ENCODE peak calls at places on chromosome 18, in ten cellular contexts. I is myocyte; Y is iPS-NIHi11; W is activated CD4-positive, alpha-beta T cell treated with anti-CD3 and anti-CD28 coated beads, Interleukin-2, amount 10 ng/mL, durations not matched to agents 24 days and 14 days; E is COR-L47; F is dorsolateral prefrontal cortex; B is left ventricle myocardium inferior; Q is stimulated activated CD4-positive, alpha-beta T cell treated with anti-CD3 and anti-CD28 coated beads, Interleukin-12 subunit alpha, Interleukin-12 subunit beta, amount 100 ng/mL, for 24 hours; G is HEK293T; K is stimulated activated naive CD4-positive, alpha-beta T cell. H is an unnamed sample.

GRCh38 chr18:56815926-56816325 is 164.8 kb downstream of the WDR7 start:
- DNase-seq in K (no peak), B (no peak), W (no peak), I (no peak), E (no peak), F (no peak), Q (no peak), Y (no peak), G (no peak), H (no peak)

GRCh38 chr18:79581406-79581805 is 98.2 kb upstream of the CTDP1 start:
- DNase-seq in F (no peak), I (no peak), E (no peak), K (no peak), Y (no peak), W (no peak), B (no peak), Q (no peak), G (no peak), H (no peak)

GRCh38 chr18:57741273-57741672 is 61.8 kb downstream of the ATP8B1 start:
- DNase-seq in K (no peak), W (no peak), I (no peak), B (no peak), Y (no peak), G (no peak), E (no peak), Q (no peak), F (no peak), H (no peak)

GRCh38 chr18:10035306-10035991 is 121.6 kb downstream of the VAPA start:
- DNase-seq in Q (no peak), W (no peak), G (no peak), Y (peak; percentile 24), F (no peak), K (no peak), B (no peak), I (peak; percentile 30), E (no peak), H (peak; percentile 56)

GRCh38 chr18:56992777-56993176 is 154.1 kb upstream of the BOD1L2 start:
- DNase-seq in E (no peak), B (no peak), G (no peak), K (no peak), W (no peak), I (no peak), Y (no peak), Q (no peak), F (no peak), H (no peak)

GRCh38 chr18:32576296-32576916 is 105.7 kb upstream of the GAREM1 start:
- DNase-seq in E (peak; percentile 31), Q (no peak), Y (peak; percentile 27), B (no peak), F (no peak), G (peak; percentile 78), W (no peak), K (no peak), I (peak; percentile 55), H (no peak)

GRCh38 chr18:27109403-27109802 is 75.7 kb downstream of the CHST9 start:
- DNase-seq in B (peak; percentile 17), Y (no peak), G (no peak), K (no peak), Q (no peak), E (no peak), F (no peak), W (no peak), I (no peak), H (no peak)

GRCh38 chr18:79760348-79760747 is 37.4 kb upstream of the KCNG2 start:
- DNase-seq in W (no peak), Y (no peak), E (no peak), F (no peak), K (no peak), Q (no peak), B (no peak), G (no peak), I (no peak), H (no peak)

GRCh38 chr18:1464444-1465217 is 560.0 kb downstream of the ADCYAP1 start:
- DNase-seq in E (no peak), B (no peak), Y (no peak), Q (no peak), G (no peak), F (no peak), K (no peak), W (no peak), I (no peak), H (no peak)

GRCh38 chr18:355678-356077 is 87.8 kb upstream of the THOC1 start:
- DNase-seq in F (no peak), I (no peak), G (no peak), Y (no peak), E (no peak), B (no peak), K (no peak), Q (no peak), W (no peak), H (no peak)

GRCh38 chr18:57772387-57772799 is 30.7 kb downstream of the ATP8B1 start:
- DNase-seq in K (no peak), F (no peak), W (no peak), Y (no peak), I (no peak), E (no peak), G (no peak), B (no peak), Q (no peak), H (peak; percentile 50)

GRCh38 chr18:54089749-54090459 is 134.6 kb downstream of the MBD2 start:
- DNase-seq in Y (no peak), B (no peak), W (no peak), Q (no peak), K (no peak), I (no peak), E (no peak), G (no peak), F (no peak), H (no peak)

GRCh38 chr18:31099490-31100230 is 2.6 kb downstream of the DSC2 start:
- DNase-seq in I (no peak), E (no peak), K (no peak), G (no peak), W (no peak), Y (no peak), Q (no peak), B (no peak), F (no peak), H (no peak)

GRCh38 chr18:64693756-64694155 is 544.9 kb upstream of the LINC00305 start:
- DNase-seq in Y (no peak), K (no peak), F (no peak), G (no peak), I (no peak), E (no peak), B (no peak), Q (no peak), W (no peak), H (no peak)

GRCh38 chr18:42412896-42413295 is 457.9 kb downstream of the PIK3C3 start:
- DNase-seq in B (no peak), F (no peak), W (no peak), Y (no peak), Q (no peak), I (no peak), E (no peak), G (no peak), K (no peak), H (no peak)

GRCh38 chr18:59612461-59612860 is 84.8 kb downstream of the CCBE1 start:
- DNase-seq in G (no peak), W (no peak), F (no peak), K (no peak), Q (no peak), I (peak; percentile 76), E (no peak), Y (no peak), B (no peak), H (no peak)

GRCh38 chr18:33839452-33840225 is 261.6 kb downstream of the ASXL3 start:
- DNase-seq in W (no peak), I (peak; percentile 7), K (no peak), G (peak; percentile 78), B (no peak), E (peak; percentile 88), F (peak; percentile 10), Y (peak; percentile 59), Q (no peak), H (peak; percentile 20)

GRCh38 chr18:47492691-47493090 is 241.2 kb upstream of the SKOR2 start:
- DNase-seq in G (no peak), I (no peak), F (no peak), E (no peak), B (no peak), Q (no peak), W (no peak), Y (no peak), K (no peak), H (no peak)

GRCh38 chr18:46632401-46633089 is 24.5 kb downstream of the LOXHD1 start:
- DNase-seq in B (no peak), I (no peak), W (no peak), Y (no peak), E (no peak), K (no peak), F (no peak), Q (no peak), G (no peak), H (no peak)

GRCh38 chr18:76750886-76751537 is 71.3 kb upstream of the ZNF236 start:
- DNase-seq in E (no peak), K (no peak), Q (no peak), Y (no peak), I (no peak), G (no peak), B (no peak), W (no peak), F (no peak), H (no peak)

GRCh38 chr18:67742525-67742924 is 226.0 kb upstream of the DSEL start:
- DNase-seq in I (no peak), E (no peak), F (no peak), Q (no peak), K (no peak), W (no peak), B (no peak), Y (no peak), G (no peak), H (no peak)

GRCh38 chr18:13500227-13500865 is 226.0 kb downstream of the FAM210A start:
- DNase-seq in Y (peak; percentile 47), Q (no peak), K (no peak), F (no peak), W (peak; percentile 66), G (peak; percentile 25), I (peak; percentile 72), B (peak; percentile 59), E (peak; percentile 83), H (peak; percentile 2)

H was measured in Caco-2.